ENCODE peak calls at places on chromosomes 16 and 17, in six cellular contexts. Q is stimulated activated CD4-positive, alpha-beta T cell treated with anti-CD3 and anti-CD28 coated beads, Interleukin-4, amount 100 ng/mL, for 24 hours; K is RWPE1; R is WTC11; S is GM12865; Z is NCI-H345. H is an unnamed sample.
A peak's percentile ranks its signal among the peaks of the same experiment; 100 is the strongest.

GRCh38 chr16:68785715-68786114 is 48.6 kb downstream of the CDH1 start:
- DNase-seq in K (no peak), S (no peak), Q (no peak), R (no peak), Z (no peak), H (no peak)

GRCh38 chr17:8082312-8082711 is 5.2 kb downstream of the ALOX12B start:
- DNase-seq in S (no peak), K (no peak), Z (no peak), R (no peak), Q (no peak), H (no peak)

GRCh38 chr16:85982563-85982939 is 83.6 kb downstream of the IRF8 start:
- DNase-seq in Z (no peak), K (no peak), S (no peak), R (no peak), Q (no peak), H (peak; percentile 97)

GRCh38 chr16:25419681-25420080 is 162.0 kb upstream of the ZKSCAN2 start:
- DNase-seq in Z (no peak), S (no peak), Q (no peak), K (no peak), R (no peak), H (no peak)

GRCh38 chr16:66904428-66904845 is 14.2 kb downstream of the CDH16 start:
- DNase-seq in S (no peak), R (no peak), Q (no peak), K (no peak), Z (no peak), H (no peak)

GRCh38 chr16:78291642-78292041 is 192.2 kb downstream of the WWOX start:
- DNase-seq in S (no peak), Q (no peak), K (no peak), R (no peak), Z (no peak), H (no peak)

GRCh38 chr17:4948997-4949320 is 629 bp upstream of the PFN1 start:
- DNase-seq in R (peak; percentile 78), Z (peak; percentile 86), Q (no peak), K (peak; percentile 90), S (peak; percentile 95), H (peak; percentile 89)

GRCh38 chr17:67636841-67637240 is 80.9 kb upstream of the NOL11 start:
- DNase-seq in Z (no peak), K (no peak), S (no peak), Q (no peak), R (no peak), H (no peak)

GRCh38 chr17:41593306-41594095 is 6.8 kb upstream of the KRT14 start:
- DNase-seq in K (no peak), S (peak; percentile 24), Z (no peak), Q (no peak), R (no peak), H (no peak)

GRCh38 chr17:67055041-67055443 is 10.7 kb downstream of the CACNG1 start:
- DNase-seq in R (no peak), Z (no peak), Q (no peak), K (no peak), S (no peak), H (no peak)

GRCh38 chr17:82399601-82400101 is 18.5 kb upstream of the HEXD start:
- DNase-seq in Z (peak; percentile 81), S (no peak), K (no peak), Q (no peak), R (no peak), H (peak; percentile 37)

GRCh38 chr16:81491522-81492188 is 47.0 kb downstream of the CMIP start:
- DNase-seq in R (no peak), K (no peak), Q (no peak), Z (no peak), S (no peak), H (no peak)

GRCh38 chr16:19005561-19006445 is 22.1 kb downstream of the TMC7 start:
- DNase-seq in Z (no peak), S (no peak), K (peak; percentile 95), Q (no peak), R (no peak), H (no peak)

GRCh38 chr17:40356906-40357861 is 7.4 kb downstream of the GJD3 start:
- DNase-seq in Q (no peak), S (no peak), R (no peak), Z (no peak), K (no peak), H (no peak)

GRCh38 chr16:11875721-11876120 is 24.4 kb upstream of the RSL1D1 start:
- DNase-seq in Q (no peak), R (no peak), S (no peak), K (no peak), Z (no peak), H (no peak)

GRCh38 chr16:75088226-75088625 is 28.4 kb downstream of the LDHD start:
- DNase-seq in K (no peak), R (no peak), S (no peak), Z (no peak), Q (no peak), H (no peak)

GRCh38 chr17:75077490-75078096 is 10.2 kb upstream of the SLC16A5 start:
- DNase-seq in Z (no peak), K (no peak), Q (peak; percentile 54), S (peak; percentile 84), R (peak; percentile 51), H (no peak)

GRCh38 chr16:89860747-89861304 is 12.6 kb upstream of the TCF25 start:
- DNase-seq in S (peak; percentile 82), R (peak; percentile 91), Z (peak; percentile 16), Q (peak; percentile 76), K (peak; percentile 83), H (peak; percentile 24)

GRCh38 chr16:3793161-3793576 is 75.8 kb upstream of the TRAP1 start:
- DNase-seq in K (peak; percentile 40), S (no peak), Q (no peak), Z (no peak), R (no peak), H (no peak)

GRCh38 chr17:5226940-5227878 is 7.5 kb downstream of the SCIMP start:
- DNase-seq in Q (no peak), Z (no peak), R (no peak), S (peak; percentile 95), K (no peak), H (peak; percentile 27)

GRCh38 chr17:27496501-27496943 is 40.3 kb downstream of the KSR1 start:
- DNase-seq in Z (no peak), R (no peak), K (no peak), Q (no peak), S (peak; percentile 60), H (no peak)

GRCh38 chr17:79801156-79802038 is 4.5 kb upstream of the CBX8 start:
- DNase-seq in K (no peak), Q (no peak), S (no peak), Z (no peak), R (peak; percentile 36), H (peak; percentile 54)

GRCh38 chr17:79922161-79922569 is 82.9 kb upstream of the CBX4 start:
- DNase-seq in Q (no peak), Z (peak; percentile 29), K (no peak), S (no peak), R (no peak), H (no peak)

GRCh38 chr16:58102665-58103427 is 26.3 kb downstream of the CFAP20 start:
- DNase-seq in Q (no peak), K (no peak), Z (no peak), S (peak; percentile 12), R (no peak), H (no peak)

GRCh38 chr17:76659928-76660614 is 16.5 kb upstream of the ST6GALNAC1 start:
- DNase-seq in S (no peak), Z (no peak), R (no peak), K (peak; percentile 15), Q (no peak), H (no peak)

GRCh38 chr17:48102700-48103378 is 1.6 kb upstream of the CBX1 start:
- DNase-seq in S (no peak), Q (peak; percentile 30), R (no peak), Z (no peak), K (no peak), H (peak; percentile 74)

GRCh38 chr16:75494696-75495601 is at the start of gene CHST6:
- DNase-seq in Z (peak; percentile 18), K (no peak), S (peak; percentile 49), R (peak; percentile 82), Q (no peak), H (no peak)

GRCh38 chr16:56984639-56985038 is 4.7 kb upstream of the NLRC5 start:
- DNase-seq in S (no peak), Z (no peak), Q (no peak), K (no peak), R (no peak), H (no peak)